ENCODE peak calls at places on chromosomes 4 and X, in six cellular contexts. P, X, T, G, D and F are unnamed samples.

GRCh38 chr4:98148856-98149255 is 5.6 kb upstream of the STPG2 start:
- DNase-seq in P (no peak), D (no peak), X (no peak), T (no peak), G (peak), F (no peak)

GRCh38 chr4:141425124-141425523 is 204.4 kb downstream of the ZNF330 start:
- DNase-seq in D (no peak), X (peak), P (peak), T (no peak), G (peak), F (no peak)

GRCh38 chr4:105990933-105991332 is 95.7 kb downstream of the NPNT start:
- DNase-seq in D (no peak), T (peak), X (peak), G (peak), P (peak), F (no peak)

GRCh38 chrX:53930513-53931380 is 113.5 kb downstream of the PHF8 start:
- DNase-seq in X (peak), P (peak), T (no peak), D (no peak), G (peak), F (no peak)

GRCh38 chrX:69293776-69294601 is 128.7 kb upstream of the PJA1 start:
- DNase-seq in G (no peak), X (no peak), P (no peak), T (no peak), D (no peak), F (no peak)

GRCh38 chr4:118589471-118590055 is 95.6 kb upstream of the METTL14 start:
- DNase-seq in G (no peak), D (no peak), X (no peak), P (no peak), T (no peak), F (no peak)

GRCh38 chrX:53284684-53285447 is 3.5 kb upstream of the IQSEC2 start:
- DNase-seq in T (peak), X (peak), D (no peak), P (no peak), G (peak), F (no peak)

GRCh38 chr4:52126946-52127345 is 75.8 kb downstream of the SPATA18 start:
- DNase-seq in P (no peak), X (peak), D (no peak), G (no peak), T (no peak), F (no peak)

GRCh38 chrX:15737957-15738685 is at the start of gene CA5B:
- DNase-seq in X (peak), D (peak), P (peak), G (peak), T (peak), F (peak)

DNA sequence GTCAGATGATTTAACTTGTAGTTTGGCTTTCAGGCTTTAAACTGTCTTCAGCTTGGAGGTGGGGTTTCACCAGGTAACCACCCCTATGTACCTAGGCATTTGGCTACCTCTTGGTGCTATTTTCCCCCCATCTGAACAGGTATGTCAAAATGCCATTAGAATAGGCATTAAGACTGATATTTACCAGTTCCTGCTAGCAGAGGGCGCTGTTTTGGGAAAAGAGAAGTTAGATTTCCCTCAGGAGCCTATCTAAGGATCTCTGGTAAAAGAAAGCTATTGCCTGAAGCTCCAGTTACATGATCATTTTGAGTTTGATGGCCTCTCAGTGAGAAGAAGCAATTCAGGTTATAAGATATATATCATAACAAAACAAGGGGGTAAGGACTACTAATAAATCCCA is 879.1 kb downstream of the SH3BGRL start:
- DNase-seq in T (no peak), X (no peak), P (no peak), G (no peak), D (no peak), F (no peak)
- TF ChIP-seq CTCF in T (no peak), X (no peak), P (no peak), G (no peak), D (no peak), F (no peak)

GRCh38 chr4:24984602-24985532 is 45.9 kb downstream of the LGI2 start:
- DNase-seq in P (no peak), X (no peak), T (no peak), G (no peak), D (no peak), F (no peak)
- TF ChIP-seq CTCF in P (no peak), X (peak), T (no peak), G (peak), D (no peak), F (no peak)

GRCh38 chrX:9132036-9132435 is 98.1 kb upstream of the FAM9B start:
- DNase-seq in G (no peak), P (no peak), D (no peak), X (no peak), T (no peak), F (no peak)
- TF ChIP-seq CTCF in G (no peak), P (no peak), D (no peak), X (no peak), T (no peak), F (no peak)

GRCh38 chrX:115898382-115899001 is 272.1 kb upstream of the AGTR2 start:
- DNase-seq in X (peak), P (no peak), T (peak), D (no peak), G (peak), F (peak)
- TF ChIP-seq CTCF in X (peak), P (no peak), T (no peak), D (no peak), G (no peak), F (no peak)